ENCODE peak calls at places on chromosomes 13 and 19, in nine cellular contexts. One of them, this sample, is unnamed.

GRCh38 chr13:112972867-112973576 is 4.0 kb downstream of the MCF2L start:
- DNase-seq in GM12892: no peak
- DNase-seq in stimulated activated CD8-positive, alpha-beta memory T cell treated with anti-CD3 and anti-CD28 coated beads, Interleukin-12 subunit alpha, Interleukin-12 subunit beta, amount 100 ng/mL, for 4 hours: no peak
- DNase-seq in non-pigmented ciliary epithelial cell: no peak
- DNase-seq in heart left ventricle: peak; percentile 70
- DNase-seq in A172: no peak
- DNase-seq in choroid plexus epithelial cell: no peak
- DNase-seq in NCI-H748 treated with DMSO at 0.1 percent for 48 hours: peak; percentile 58
- DNase-seq in hepatic stellate cell: no peak
- DNase-seq in this sample: no peak

GRCh38 chr13:30376426-30377311 is 45.6 kb upstream of the UBE2L5 start:
- DNase-seq in A172: no peak
- DNase-seq in hepatic stellate cell: no peak
- DNase-seq in GM12892: peak; percentile 41
- DNase-seq in non-pigmented ciliary epithelial cell: no peak
- DNase-seq in stimulated activated CD8-positive, alpha-beta memory T cell treated with anti-CD3 and anti-CD28 coated beads, Interleukin-12 subunit alpha, Interleukin-12 subunit beta, amount 100 ng/mL, for 4 hours: peak; percentile 46
- DNase-seq in heart left ventricle: no peak
- DNase-seq in choroid plexus epithelial cell: no peak
- DNase-seq in NCI-H748 treated with DMSO at 0.1 percent for 48 hours: no peak
- DNase-seq in this sample: peak; percentile 63

GRCh38 chr19:18735752-18736151 is 52.3 kb downstream of the CRTC1 start:
- DNase-seq in hepatic stellate cell: no peak
- DNase-seq in stimulated activated CD8-positive, alpha-beta memory T cell treated with anti-CD3 and anti-CD28 coated beads, Interleukin-12 subunit alpha, Interleukin-12 subunit beta, amount 100 ng/mL, for 4 hours: no peak
- DNase-seq in choroid plexus epithelial cell: no peak
- DNase-seq in GM12892: no peak
- DNase-seq in A172: no peak
- DNase-seq in heart left ventricle: no peak
- DNase-seq in non-pigmented ciliary epithelial cell: no peak
- DNase-seq in NCI-H748 treated with DMSO at 0.1 percent for 48 hours: no peak
- DNase-seq in this sample: no peak

GRCh38 chr19:11408591-11408990 is 10.5 kb downstream of the RGL3 start:
- DNase-seq in GM12892: no peak
- DNase-seq in non-pigmented ciliary epithelial cell: no peak
- DNase-seq in hepatic stellate cell: no peak
- DNase-seq in NCI-H748 treated with DMSO at 0.1 percent for 48 hours: no peak
- DNase-seq in stimulated activated CD8-positive, alpha-beta memory T cell treated with anti-CD3 and anti-CD28 coated beads, Interleukin-12 subunit alpha, Interleukin-12 subunit beta, amount 100 ng/mL, for 4 hours: no peak
- DNase-seq in choroid plexus epithelial cell: no peak
- DNase-seq in A172: no peak
- DNase-seq in heart left ventricle: no peak
- DNase-seq in this sample: no peak

GRCh38 chr19:35114656-35115537 is 726 bp upstream of the FXYD3 start:
- DNase-seq in stimulated activated CD8-positive, alpha-beta memory T cell treated with anti-CD3 and anti-CD28 coated beads, Interleukin-12 subunit alpha, Interleukin-12 subunit beta, amount 100 ng/mL, for 4 hours: peak; percentile 45
- DNase-seq in GM12892: peak; percentile 86
- DNase-seq in non-pigmented ciliary epithelial cell: no peak
- DNase-seq in A172: peak; percentile 45
- DNase-seq in heart left ventricle: peak; percentile 82
- DNase-seq in NCI-H748 treated with DMSO at 0.1 percent for 48 hours: peak; percentile 59
- DNase-seq in choroid plexus epithelial cell: peak; percentile 54
- DNase-seq in hepatic stellate cell: peak; percentile 80
- DNase-seq in this sample: peak; percentile 83

GRCh38 chr19:33496496-33496895 is 25.1 kb downstream of the PEPD start:
- DNase-seq in non-pigmented ciliary epithelial cell: no peak
- DNase-seq in hepatic stellate cell: no peak
- DNase-seq in A172: no peak
- DNase-seq in stimulated activated CD8-positive, alpha-beta memory T cell treated with anti-CD3 and anti-CD28 coated beads, Interleukin-12 subunit alpha, Interleukin-12 subunit beta, amount 100 ng/mL, for 4 hours: no peak
- DNase-seq in choroid plexus epithelial cell: no peak
- DNase-seq in NCI-H748 treated with DMSO at 0.1 percent for 48 hours: no peak
- DNase-seq in heart left ventricle: no peak
- DNase-seq in GM12892: no peak
- DNase-seq in this sample: no peak

GRCh38 chr19:35168261-35168660 is 13.7 kb downstream of the FXYD5 start:
- DNase-seq in non-pigmented ciliary epithelial cell: no peak
- DNase-seq in heart left ventricle: no peak
- DNase-seq in A172: peak; percentile 62
- DNase-seq in stimulated activated CD8-positive, alpha-beta memory T cell treated with anti-CD3 and anti-CD28 coated beads, Interleukin-12 subunit alpha, Interleukin-12 subunit beta, amount 100 ng/mL, for 4 hours: no peak
- DNase-seq in GM12892: no peak
- DNase-seq in choroid plexus epithelial cell: no peak
- DNase-seq in NCI-H748 treated with DMSO at 0.1 percent for 48 hours: no peak
- DNase-seq in hepatic stellate cell: no peak
- DNase-seq in this sample: peak; percentile 59

GRCh38 chr13:46743191-46743590 is 53.8 kb downstream of the ESD start:
- DNase-seq in NCI-H748 treated with DMSO at 0.1 percent for 48 hours: no peak
- DNase-seq in choroid plexus epithelial cell: peak; percentile 67
- DNase-seq in hepatic stellate cell: peak; percentile 24
- DNase-seq in A172: peak; percentile 66
- DNase-seq in GM12892: no peak
- DNase-seq in stimulated activated CD8-positive, alpha-beta memory T cell treated with anti-CD3 and anti-CD28 coated beads, Interleukin-12 subunit alpha, Interleukin-12 subunit beta, amount 100 ng/mL, for 4 hours: no peak
- DNase-seq in heart left ventricle: no peak
- DNase-seq in non-pigmented ciliary epithelial cell: peak; percentile 40
- DNase-seq in this sample: no peak

This sample was measured in islet precursor cell.